ENCODE peak calls at places on chromosome 11, in nine cellular contexts. One of them, this sample, is unnamed.
A peak's percentile ranks its signal among the peaks of the same experiment; 100 is the strongest.

GRCh38 chr11:96199563-96200025 is 143.4 kb downstream of the MAML2 start:
- DNase-seq in NB4: no peak
- DNase-seq in GM12891: no peak
- DNase-seq in esophagus squamous epithelium: no peak
- DNase-seq in uterus: no peak
- DNase-seq in transverse colon: no peak
- DNase-seq in right lobe of liver: no peak
- DNase-seq in heart left ventricle: no peak
- DNase-seq in adrenal gland: no peak
- DNase-seq in this sample: no peak

GRCh38 chr11:70247710-70248072 is 22.8 kb upstream of the PPFIA1 start:
- DNase-seq in NB4: no peak
- DNase-seq in GM12891: no peak
- DNase-seq in esophagus squamous epithelium: no peak
- DNase-seq in uterus: no peak
- DNase-seq in transverse colon: no peak
- DNase-seq in right lobe of liver: no peak
- DNase-seq in heart left ventricle: no peak
- DNase-seq in adrenal gland: peak; percentile 69
- DNase-seq in this sample: no peak

GRCh38 chr11:3132271-3132781 is 32.8 kb downstream of the OSBPL5 start:
- DNase-seq in NB4: no peak
- DNase-seq in GM12891: no peak
- DNase-seq in esophagus squamous epithelium: no peak
- DNase-seq in uterus: no peak
- DNase-seq in transverse colon: peak; percentile 4
- DNase-seq in right lobe of liver: peak; percentile 12
- DNase-seq in heart left ventricle: no peak
- DNase-seq in adrenal gland: no peak
- DNase-seq in this sample: no peak

GRCh38 chr11:63476618-63477017 is 14.3 kb downstream of the PLAAT5 start:
- DNase-seq in NB4: no peak
- DNase-seq in GM12891: no peak
- DNase-seq in esophagus squamous epithelium: no peak
- DNase-seq in uterus: no peak
- DNase-seq in transverse colon: no peak
- DNase-seq in right lobe of liver: no peak
- DNase-seq in heart left ventricle: no peak
- DNase-seq in adrenal gland: no peak
- DNase-seq in this sample: no peak

GRCh38 chr11:125275905-125276634 is 111.5 kb downstream of the PKNOX2 start:
- DNase-seq in NB4: no peak
- DNase-seq in GM12891: no peak
- DNase-seq in esophagus squamous epithelium: no peak
- DNase-seq in uterus: no peak
- DNase-seq in transverse colon: no peak
- DNase-seq in right lobe of liver: no peak
- DNase-seq in heart left ventricle: no peak
- DNase-seq in adrenal gland: no peak
- DNase-seq in this sample: no peak

GRCh38 chr11:17722000-17722643 is 2.8 kb downstream of the MYOD1 start:
- DNase-seq in NB4: no peak
- DNase-seq in GM12891: no peak
- DNase-seq in esophagus squamous epithelium: no peak
- DNase-seq in uterus: no peak
- DNase-seq in transverse colon: no peak
- DNase-seq in right lobe of liver: peak; percentile 36
- DNase-seq in heart left ventricle: no peak
- DNase-seq in adrenal gland: no peak
- DNase-seq in this sample: no peak

GRCh38 chr11:16178273-16178672 is 178.1 kb downstream of the SOX6 start:
- DNase-seq in NB4: no peak
- DNase-seq in GM12891: no peak
- DNase-seq in esophagus squamous epithelium: no peak
- DNase-seq in uterus: no peak
- DNase-seq in transverse colon: no peak
- DNase-seq in right lobe of liver: no peak
- DNase-seq in heart left ventricle: no peak
- DNase-seq in adrenal gland: no peak
- DNase-seq in this sample: no peak

GRCh38 chr11:2298795-2299747 is 2.6 kb downstream of the C11orf21 start:
- DNase-seq in NB4: peak; percentile 35
- DNase-seq in GM12891: no peak
- DNase-seq in esophagus squamous epithelium: no peak
- DNase-seq in uterus: no peak
- DNase-seq in transverse colon: peak; percentile 44
- DNase-seq in right lobe of liver: no peak
- DNase-seq in heart left ventricle: peak; percentile 21
- DNase-seq in adrenal gland: no peak
- DNase-seq in this sample: no peak

GRCh38 chr11:34346551-34346950 is 11.3 kb downstream of the ABTB2 start:
- DNase-seq in NB4: no peak
- DNase-seq in GM12891: no peak
- DNase-seq in esophagus squamous epithelium: no peak
- DNase-seq in uterus: peak; percentile 48
- DNase-seq in transverse colon: no peak
- DNase-seq in right lobe of liver: no peak
- DNase-seq in heart left ventricle: peak; percentile 34
- DNase-seq in adrenal gland: no peak
- DNase-seq in this sample: no peak

GRCh38 chr11:74008373-74009229 is at the start of gene UCP3:
- DNase-seq in NB4: peak; percentile 19
- DNase-seq in GM12891: no peak
- DNase-seq in esophagus squamous epithelium: no peak
- DNase-seq in uterus: no peak
- DNase-seq in transverse colon: no peak
- DNase-seq in right lobe of liver: no peak
- DNase-seq in heart left ventricle: no peak
- DNase-seq in adrenal gland: no peak
- DNase-seq in this sample: no peak

GRCh38 chr11:74005721-74006517 is 3.0 kb downstream of the UCP3 start:
- DNase-seq in NB4: no peak
- DNase-seq in GM12891: no peak
- DNase-seq in esophagus squamous epithelium: no peak
- DNase-seq in uterus: no peak
- DNase-seq in transverse colon: no peak
- DNase-seq in right lobe of liver: no peak
- DNase-seq in heart left ventricle: no peak
- DNase-seq in adrenal gland: no peak
- DNase-seq in this sample: no peak

GRCh38 chr11:74009230-74009547 is 304 bp upstream of the UCP3 start:
- DNase-seq in NB4: no peak
- DNase-seq in GM12891: no peak
- DNase-seq in esophagus squamous epithelium: no peak
- DNase-seq in uterus: no peak
- DNase-seq in transverse colon: no peak
- DNase-seq in right lobe of liver: no peak
- DNase-seq in heart left ventricle: no peak
- DNase-seq in adrenal gland: no peak
- DNase-seq in this sample: no peak

GRCh38 chr11:74006743-74007304 is 2.1 kb downstream of the UCP3 start:
- DNase-seq in NB4: no peak
- DNase-seq in GM12891: no peak
- DNase-seq in esophagus squamous epithelium: no peak
- DNase-seq in uterus: no peak
- DNase-seq in transverse colon: no peak
- DNase-seq in right lobe of liver: no peak
- DNase-seq in heart left ventricle: no peak
- DNase-seq in adrenal gland: no peak
- DNase-seq in this sample: no peak

DNA sequence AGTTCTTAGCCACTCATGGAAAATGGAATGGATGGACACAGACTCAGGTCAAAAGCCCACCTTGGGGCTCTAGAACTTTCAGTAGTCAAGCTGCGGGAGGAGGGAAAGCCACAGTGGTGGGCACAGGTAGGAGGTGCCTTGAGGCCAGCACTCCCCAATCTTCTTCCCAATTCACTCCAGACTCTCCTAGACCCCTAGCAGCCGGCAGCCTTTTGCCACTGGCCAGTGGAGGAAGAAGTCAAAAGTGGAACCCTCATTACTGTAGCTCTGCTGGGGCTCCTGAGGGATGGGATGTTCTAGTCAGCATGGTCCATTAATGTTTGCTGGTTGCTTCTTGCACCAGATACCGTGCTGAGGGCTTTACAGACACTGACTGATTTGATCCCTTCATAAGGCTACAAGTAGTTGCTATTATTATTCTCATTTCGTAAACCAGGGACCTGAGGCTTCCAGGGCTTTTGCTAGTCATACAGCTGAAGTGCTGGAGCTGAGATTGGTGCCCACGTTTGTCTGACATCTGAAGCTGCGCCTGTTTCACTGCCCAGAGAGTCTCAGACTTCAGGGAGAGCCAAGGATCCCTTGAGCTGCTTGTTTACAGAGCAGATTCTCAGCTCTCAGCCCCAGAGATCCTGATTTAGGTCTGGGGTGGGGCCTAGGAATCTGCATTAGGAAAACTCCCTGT is 1.1 kb downstream of the UCP3 start:
- DNase-seq in NB4: no peak
- DNase-seq in GM12891: no peak
- DNase-seq in esophagus squamous epithelium: no peak
- DNase-seq in uterus: no peak
- DNase-seq in transverse colon: no peak
- DNase-seq in right lobe of liver: no peak
- DNase-seq in heart left ventricle: no peak
- DNase-seq in adrenal gland: no peak
- DNase-seq in this sample: no peak
- TF ChIP-seq POLR2A in NB4: no peak
- TF ChIP-seq POLR2A in GM12891: no peak
- TF ChIP-seq POLR2A in esophagus squamous epithelium: no peak
- TF ChIP-seq POLR2A in uterus: no peak
- TF ChIP-seq POLR2A in transverse colon: no peak
- TF ChIP-seq POLR2A in right lobe of liver: no peak
- TF ChIP-seq POLR2A in heart left ventricle: no peak
- TF ChIP-seq POLR2A in adrenal gland: no peak
- TF ChIP-seq POLR2A in this sample: no peak

DNA sequence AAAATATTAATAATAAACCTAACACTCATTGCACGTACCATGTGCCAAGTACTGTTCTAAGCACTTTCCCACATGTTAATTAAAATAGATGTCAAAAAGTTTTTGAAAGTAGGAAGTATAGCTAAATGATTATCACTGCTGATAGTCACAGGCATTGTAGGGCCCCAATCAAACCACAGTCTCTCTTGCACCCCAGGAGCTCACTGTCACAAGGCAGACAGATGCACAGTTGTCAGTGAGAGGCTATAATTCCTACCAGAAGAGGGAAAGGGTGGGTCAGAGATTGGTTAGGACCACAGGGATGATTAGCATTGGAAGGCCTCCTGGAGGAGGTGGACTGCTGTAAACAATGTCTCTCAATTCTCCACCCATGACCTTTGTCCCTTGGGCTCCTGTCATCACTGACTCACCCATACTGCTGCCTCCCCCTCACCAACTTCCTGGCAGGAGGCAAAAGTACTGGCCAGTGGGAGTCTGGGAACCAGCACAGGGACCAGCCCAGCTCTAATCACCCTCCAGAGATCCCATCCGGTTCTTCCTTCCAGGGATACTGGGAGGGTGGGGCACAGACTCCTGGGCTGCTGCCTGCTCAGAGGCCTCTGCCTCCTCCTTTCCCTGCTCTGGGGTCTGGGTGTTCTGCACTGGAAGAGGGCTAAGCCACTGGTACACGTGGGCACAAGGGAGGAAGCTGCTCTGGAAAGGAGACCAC is 1.1 kb upstream of the POLD4 start:
- DNase-seq in NB4: peak; percentile 83
- DNase-seq in GM12891: no peak
- DNase-seq in esophagus squamous epithelium: no peak
- DNase-seq in uterus: peak; percentile 77
- DNase-seq in transverse colon: peak; percentile 90
- DNase-seq in right lobe of liver: peak; percentile 85
- DNase-seq in heart left ventricle: peak; percentile 69
- DNase-seq in adrenal gland: peak; percentile 67
- DNase-seq in this sample: peak; percentile 88
- TF ChIP-seq POLR2A in NB4: no peak
- TF ChIP-seq POLR2A in GM12891: no peak
- TF ChIP-seq POLR2A in esophagus squamous epithelium: no peak
- TF ChIP-seq POLR2A in uterus: no peak
- TF ChIP-seq POLR2A in transverse colon: peak; percentile 83
- TF ChIP-seq POLR2A in right lobe of liver: peak; percentile 84
- TF ChIP-seq POLR2A in heart left ventricle: peak; percentile 36
- TF ChIP-seq POLR2A in adrenal gland: no peak
- TF ChIP-seq POLR2A in this sample: peak; percentile 59

GRCh38 chr11:113137735-113138529 is 176.5 kb upstream of the TTC12 start:
- DNase-seq in NB4: no peak
- DNase-seq in GM12891: no peak
- DNase-seq in esophagus squamous epithelium: no peak
- DNase-seq in uterus: no peak
- DNase-seq in transverse colon: no peak
- DNase-seq in right lobe of liver: no peak
- DNase-seq in heart left ventricle: no peak
- DNase-seq in adrenal gland: no peak
- DNase-seq in this sample: no peak

GRCh38 chr11:113142508-113142907 is 171.9 kb upstream of the TTC12 start:
- DNase-seq in NB4: no peak
- DNase-seq in GM12891: no peak
- DNase-seq in esophagus squamous epithelium: no peak
- DNase-seq in uterus: no peak
- DNase-seq in transverse colon: no peak
- DNase-seq in right lobe of liver: no peak
- DNase-seq in heart left ventricle: no peak
- DNase-seq in adrenal gland: no peak
- DNase-seq in this sample: no peak

GRCh38 chr11:113138731-113139130 is 175.7 kb upstream of the TTC12 start:
- DNase-seq in NB4: no peak
- DNase-seq in GM12891: no peak
- DNase-seq in esophagus squamous epithelium: no peak
- DNase-seq in uterus: no peak
- DNase-seq in transverse colon: no peak
- DNase-seq in right lobe of liver: no peak
- DNase-seq in heart left ventricle: no peak
- DNase-seq in adrenal gland: no peak
- DNase-seq in this sample: no peak

GRCh38 chr11:113141010-113141409 is 173.4 kb upstream of the TTC12 start:
- DNase-seq in NB4: no peak
- DNase-seq in GM12891: no peak
- DNase-seq in esophagus squamous epithelium: no peak
- DNase-seq in uterus: no peak
- DNase-seq in transverse colon: no peak
- DNase-seq in right lobe of liver: no peak
- DNase-seq in heart left ventricle: no peak
- DNase-seq in adrenal gland: no peak
- DNase-seq in this sample: no peak
- TF ChIP-seq POLR2A in NB4: no peak
- TF ChIP-seq POLR2A in GM12891: no peak
- TF ChIP-seq POLR2A in esophagus squamous epithelium: no peak
- TF ChIP-seq POLR2A in uterus: no peak
- TF ChIP-seq POLR2A in transverse colon: no peak
- TF ChIP-seq POLR2A in right lobe of liver: no peak
- TF ChIP-seq POLR2A in heart left ventricle: no peak
- TF ChIP-seq POLR2A in adrenal gland: no peak
- TF ChIP-seq POLR2A in this sample: no peak

DNA sequence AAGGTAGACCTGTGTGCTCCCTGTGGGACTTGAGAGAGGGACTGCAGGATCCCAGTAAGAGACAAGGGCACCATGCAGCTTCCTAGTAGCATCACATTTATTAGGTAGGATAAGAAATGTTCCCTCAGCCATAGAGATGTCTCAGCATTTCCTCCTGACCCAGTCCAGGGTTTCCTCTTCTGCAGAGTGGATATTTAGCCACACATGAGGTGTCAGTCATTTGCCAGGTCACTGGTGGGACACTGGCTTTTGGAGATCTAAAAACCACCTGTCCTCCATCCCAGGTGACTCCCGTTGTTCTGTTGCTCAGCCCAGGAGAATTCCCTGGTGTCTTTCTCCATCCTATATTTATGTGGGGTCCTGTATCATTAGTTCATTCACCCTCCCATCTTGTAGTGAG is 117.5 kb upstream of the NNMT start:
- DNase-seq in NB4: no peak
- DNase-seq in GM12891: no peak
- DNase-seq in esophagus squamous epithelium: no peak
- DNase-seq in uterus: no peak
- DNase-seq in transverse colon: no peak
- DNase-seq in right lobe of liver: no peak
- DNase-seq in heart left ventricle: no peak
- DNase-seq in adrenal gland: no peak
- DNase-seq in this sample: no peak
- TF ChIP-seq POLR2A in NB4: no peak
- TF ChIP-seq POLR2A in GM12891: no peak
- TF ChIP-seq POLR2A in esophagus squamous epithelium: no peak
- TF ChIP-seq POLR2A in uterus: no peak
- TF ChIP-seq POLR2A in transverse colon: no peak
- TF ChIP-seq POLR2A in right lobe of liver: no peak
- TF ChIP-seq POLR2A in heart left ventricle: no peak
- TF ChIP-seq POLR2A in adrenal gland: no peak
- TF ChIP-seq POLR2A in this sample: no peak